ENCODE peak calls at places on chromosome X, in four cellular contexts. S is AG09309, J is T follicular helper cell, C is substantia nigra. P is an unnamed sample.

GRCh38 chrX:39150210-39150609 is 349.0 kb downstream of the MID1IP1 start:
- DNase-seq in S (no peak), J (no peak), C (no peak), P (no peak)

GRCh38 chrX:40189018-40189417 is 91.3 kb upstream of the BCOR start:
- DNase-seq in C (no peak), J (no peak), S (no peak), P (no peak)

GRCh38 chrX:19846995-19847790 is 40.2 kb downstream of the SH3KBP1 start:
- DNase-seq in C (no peak), S (peak; percentile 65), J (no peak), P (no peak)

GRCh38 chrX:36978886-36979285 is 29.3 kb upstream of the FAM47C start:
- DNase-seq in S (no peak), C (no peak), J (no peak), P (peak; percentile 34)

GRCh38 chrX:111168314-111168713 is 72.3 kb downstream of the PAK3 start:
- DNase-seq in C (no peak), J (no peak), S (no peak), P (no peak)

GRCh38 chrX:33725556-33726232 is 406.4 kb downstream of the FAM47A start:
- DNase-seq in J (no peak), S (no peak), C (no peak), P (no peak)

GRCh38 chrX:132119821-132120220 is 8.0 kb downstream of the FRMD7 start:
- DNase-seq in C (no peak), J (no peak), S (no peak), P (no peak)

GRCh38 chrX:45712067-45712466 is 511.4 kb upstream of the DIPK2B start:
- DNase-seq in S (peak; percentile 61), J (no peak), C (no peak), P (peak; percentile 64)

GRCh38 chrX:130125090-130125489 is 14.8 kb upstream of the ELF4 start:
- DNase-seq in S (no peak), J (no peak), C (no peak), P (no peak)

GRCh38 chrX:154734101-154734781 is 16.6 kb downstream of the GAB3 start:
- DNase-seq in C (peak; percentile 19), S (no peak), J (no peak), P (no peak)

GRCh38 chrX:17851854-17852253 is 9.2 kb downstream of the RAI2 start:
- DNase-seq in C (no peak), S (no peak), J (no peak), P (no peak)

GRCh38 chrX:16479206-16479869 is 170.6 kb upstream of the S100G start:
- DNase-seq in J (no peak), C (no peak), S (no peak), P (no peak)

GRCh38 chrX:20438871-20439526 is 172.3 kb upstream of the RPS6KA3 start:
- DNase-seq in J (no peak), C (no peak), S (no peak), P (no peak)

GRCh38 chrX:130805906-130806305 is 97.1 kb downstream of the ENOX2 start:
- DNase-seq in J (no peak), S (no peak), C (no peak), P (no peak)

GRCh38 chrX:108420481-108420880 is 17.7 kb downstream of the COL4A6 start:
- DNase-seq in J (no peak), S (no peak), C (no peak), P (no peak)

GRCh38 chrX:108313662-108314061 is 124.6 kb downstream of the COL4A6 start:
- DNase-seq in J (no peak), C (no peak), S (no peak), P (no peak)

GRCh38 chrX:41695464-41695863 is 6.7 kb downstream of the GPR34 start:
- DNase-seq in C (no peak), J (no peak), S (no peak), P (no peak)

GRCh38 chrX:150544835-150545790 is 23.3 kb upstream of the MTM1 start:
- DNase-seq in C (no peak), J (no peak), S (no peak), P (no peak)

GRCh38 chrX:21398424-21398823 is 24.2 kb downstream of the CNKSR2 start:
- DNase-seq in C (no peak), S (no peak), J (no peak), P (no peak)

GRCh38 chrX:72061091-72061490 is 70.6 kb downstream of the RTL5 start:
- DNase-seq in S (no peak), C (no peak), J (no peak), P (no peak)

GRCh38 chrX:13716905-13717304 is 17.5 kb downstream of the TRAPPC2 start:
- DNase-seq in S (no peak), J (peak; percentile 43), C (no peak), P (no peak)

GRCh38 chrX:108168961-108169740 is 77.6 kb downstream of the ATG4A start:
- DNase-seq in C (no peak), J (no peak), S (no peak), P (no peak)

GRCh38 chrX:106802388-106803275 is at the start of gene TBC1D8B:
- DNase-seq in C (peak; percentile 45), J (peak; percentile 16), S (peak; percentile 76), P (peak; percentile 65)

GRCh38 chrX:134660627-134661026 is 2.4 kb upstream of the PLAC1 start:
- DNase-seq in J (no peak), C (no peak), S (no peak), P (no peak)

GRCh38 chrX:50877310-50877709 is 33.2 kb upstream of the BMP15 start:
- DNase-seq in C (no peak), S (peak; percentile 18), J (no peak), P (no peak)

GRCh38 chrX:115571712-115572111 is 10.7 kb downstream of the PLS3 start:
- DNase-seq in J (no peak), C (no peak), S (no peak), P (no peak)

GRCh38 chrX:115357316-115357715 is 67.8 kb downstream of the LUZP4 start:
- DNase-seq in C (no peak), J (no peak), S (no peak), P (no peak)

GRCh38 chrX:80812176-80812575 is 2.5 kb upstream of the BRWD3 start:
- DNase-seq in C (no peak), J (no peak), S (no peak), P (no peak)

GRCh38 chrX:134868766-134869495 is 121.9 kb upstream of the SMIM10 start:
- DNase-seq in C (no peak), J (no peak), S (peak; percentile 55), P (peak; percentile 19)